ENCODE peak calls at places on chromosomes 1 and 21, in six cellular contexts. One of them, this sample, is unnamed.
A peak's percentile ranks its signal among the peaks of the same experiment; 100 is the strongest.

GRCh38 chr21:45853703-45854342 is 127.7 kb upstream of the COL6A1 start:
- DNase-seq in cardiac muscle cell: no peak
- DNase-seq in astrocyte: no peak
- DNase-seq in lower lobe of right lung: no peak
- DNase-seq in CD8-positive, alpha-beta T cell: no peak
- DNase-seq in testis: no peak
- DNase-seq in this sample: no peak

GRCh38 chr21:44078411-44078981 is 28.7 kb upstream of the PWP2 start:
- DNase-seq in cardiac muscle cell: no peak
- DNase-seq in astrocyte: no peak
- DNase-seq in lower lobe of right lung: no peak
- DNase-seq in testis: no peak
- DNase-seq in CD8-positive, alpha-beta T cell: no peak
- DNase-seq in this sample: no peak

GRCh38 chr1:65881070-65881594 is 88.4 kb downstream of the PDE4B start:
- DNase-seq in lower lobe of right lung: peak; percentile 13
- DNase-seq in astrocyte: peak; percentile 48
- DNase-seq in cardiac muscle cell: no peak
- DNase-seq in CD8-positive, alpha-beta T cell: no peak
- DNase-seq in testis: no peak
- DNase-seq in this sample: no peak

GRCh38 chr1:31627301-31627929 is 9.9 kb downstream of the HCRTR1 start:
- DNase-seq in lower lobe of right lung: peak; percentile 85
- DNase-seq in cardiac muscle cell: no peak
- DNase-seq in testis: peak; percentile 81
- DNase-seq in CD8-positive, alpha-beta T cell: no peak
- DNase-seq in astrocyte: no peak
- DNase-seq in this sample: peak; percentile 67

GRCh38 chr1:44523747-44524146 is 118.7 kb downstream of the RNF220 start:
- DNase-seq in testis: no peak
- DNase-seq in lower lobe of right lung: no peak
- DNase-seq in astrocyte: no peak
- DNase-seq in CD8-positive, alpha-beta T cell: no peak
- DNase-seq in cardiac muscle cell: no peak
- DNase-seq in this sample: no peak

GRCh38 chr1:96372881-96373280 is 348.7 kb upstream of the PTBP2 start:
- DNase-seq in lower lobe of right lung: no peak
- DNase-seq in astrocyte: no peak
- DNase-seq in cardiac muscle cell: no peak
- DNase-seq in testis: no peak
- DNase-seq in CD8-positive, alpha-beta T cell: no peak
- DNase-seq in this sample: no peak

GRCh38 chr1:99305626-99306025 is 41.3 kb downstream of the PLPPR4 start:
- DNase-seq in cardiac muscle cell: no peak
- DNase-seq in astrocyte: peak; percentile 10
- DNase-seq in testis: no peak
- DNase-seq in CD8-positive, alpha-beta T cell: no peak
- DNase-seq in lower lobe of right lung: no peak
- DNase-seq in this sample: no peak

GRCh38 chr1:195908121-195908520 is 700.1 kb downstream of the KCNT2 start:
- DNase-seq in lower lobe of right lung: no peak
- DNase-seq in cardiac muscle cell: no peak
- DNase-seq in testis: no peak
- DNase-seq in astrocyte: peak; percentile 1
- DNase-seq in CD8-positive, alpha-beta T cell: no peak
- DNase-seq in this sample: no peak

GRCh38 chr1:216168481-216169005 is 254.7 kb downstream of the USH2A start:
- DNase-seq in lower lobe of right lung: no peak
- DNase-seq in astrocyte: no peak
- DNase-seq in cardiac muscle cell: no peak
- DNase-seq in CD8-positive, alpha-beta T cell: no peak
- DNase-seq in testis: no peak
- DNase-seq in this sample: no peak

GRCh38 chr1:45348020-45348419 is 7.8 kb upstream of the MUTYH start:
- DNase-seq in cardiac muscle cell: no peak
- DNase-seq in astrocyte: peak; percentile 22
- DNase-seq in lower lobe of right lung: no peak
- DNase-seq in testis: peak; percentile 12
- DNase-seq in CD8-positive, alpha-beta T cell: no peak
- DNase-seq in this sample: no peak

DNA sequence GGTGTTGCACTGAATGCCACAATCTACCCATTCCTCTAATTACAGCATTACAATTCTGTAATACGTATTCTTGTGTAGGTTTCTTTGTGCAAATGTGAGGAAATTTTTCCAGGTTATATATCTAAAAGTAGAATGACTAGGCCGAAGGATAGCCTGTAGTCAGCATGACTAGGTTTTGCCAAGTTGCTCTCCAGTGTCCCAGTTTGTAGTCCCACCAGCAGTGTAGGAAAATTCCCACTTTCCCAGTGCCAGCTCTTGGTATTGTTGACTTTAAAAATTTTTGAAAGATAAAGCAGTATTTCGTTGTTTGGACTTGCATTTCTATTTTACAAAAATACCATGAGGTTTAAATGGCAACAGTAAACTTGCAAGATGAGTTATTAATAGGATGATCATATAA is 3.0 kb downstream of the PARK7 start:
- DNase-seq in CD8-positive, alpha-beta T cell: no peak
- DNase-seq in cardiac muscle cell: no peak
- DNase-seq in testis: no peak
- DNase-seq in astrocyte: no peak
- DNase-seq in lower lobe of right lung: no peak
- DNase-seq in this sample: no peak
- H3K4me1 ChIP-seq in CD8-positive, alpha-beta T cell: peaks cover 57% of the 10 kb centered on the region
- H3K4me1 ChIP-seq in cardiac muscle cell: peaks cover 9% of the 10 kb centered on the region
- H3K4me1 ChIP-seq in testis: peaks cover 14% of the 10 kb centered on the region
- H3K4me1 ChIP-seq in astrocyte: peaks cover 4% of the 10 kb centered on the region
- H3K4me1 ChIP-seq in lower lobe of right lung: peaks cover 36% of the 10 kb centered on the region
- H3K4me1 ChIP-seq in this sample: peaks cover 33% of the 10 kb centered on the region

GRCh38 chr21:39720126-39720778 is 24.7 kb upstream of the IGSF5 start:
- DNase-seq in CD8-positive, alpha-beta T cell: no peak
- DNase-seq in lower lobe of right lung: no peak
- DNase-seq in astrocyte: no peak
- DNase-seq in cardiac muscle cell: peak; percentile 19
- DNase-seq in testis: no peak
- DNase-seq in this sample: no peak
- TF ChIP-seq CTCF in CD8-positive, alpha-beta T cell: no peak
- TF ChIP-seq CTCF in lower lobe of right lung: no peak
- TF ChIP-seq CTCF in astrocyte: peak; percentile 27
- TF ChIP-seq CTCF in cardiac muscle cell: no peak
- TF ChIP-seq CTCF in testis: no peak
- TF ChIP-seq CTCF in this sample: no peak

DNA sequence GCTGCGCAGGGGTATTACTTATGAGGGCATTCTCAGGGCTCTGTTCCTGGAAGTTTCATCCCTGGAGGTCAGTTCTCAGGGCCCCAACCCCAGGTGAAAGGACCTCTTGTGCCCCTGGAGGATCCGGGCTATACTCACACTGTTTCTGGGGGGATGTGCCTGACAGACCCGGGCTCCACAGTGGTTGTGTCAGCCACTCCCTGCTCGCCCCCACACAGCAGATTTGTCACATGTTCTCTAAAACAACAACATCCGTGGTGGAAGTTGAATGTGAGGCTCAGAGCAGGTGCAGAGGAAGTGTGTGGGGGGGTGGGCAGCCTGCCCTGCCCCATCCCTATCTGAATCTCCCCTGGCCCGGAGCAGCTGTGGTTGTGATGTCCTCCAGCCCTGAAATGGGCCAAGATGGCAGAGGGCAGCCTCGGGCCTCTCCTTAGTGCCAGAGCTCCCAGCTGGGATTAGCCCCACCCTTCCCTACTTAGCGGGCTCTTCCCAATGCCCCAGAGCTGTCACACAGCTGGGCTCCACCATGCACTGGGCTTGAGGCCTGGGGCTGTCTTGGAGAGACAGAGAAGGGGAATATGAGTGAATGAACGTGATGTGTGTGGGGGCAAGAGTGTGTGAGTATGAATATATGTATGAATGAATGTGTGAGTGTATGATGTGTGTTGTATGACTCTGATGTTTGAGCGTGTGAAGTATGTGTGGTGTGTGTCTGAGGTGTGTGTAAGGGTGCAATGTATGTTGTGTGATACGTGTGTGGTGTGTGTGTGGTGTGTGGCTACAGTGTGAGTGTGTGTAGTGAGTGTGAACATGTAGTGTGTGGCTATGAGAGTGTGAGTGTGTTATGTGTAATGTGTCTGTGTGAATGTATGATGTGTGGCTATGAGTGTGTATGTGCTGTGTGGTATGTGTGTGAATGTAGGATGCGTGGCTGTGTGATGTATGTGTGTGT is 1.5 kb upstream of the FCMR start:
- DNase-seq in astrocyte: no peak
- DNase-seq in cardiac muscle cell: no peak
- DNase-seq in testis: no peak
- DNase-seq in CD8-positive, alpha-beta T cell: peak; percentile 89
- DNase-seq in lower lobe of right lung: peak; percentile 54
- DNase-seq in this sample: peak; percentile 13
- H3K4me3 ChIP-seq in astrocyte: no peak overlapping the region
- H3K4me3 ChIP-seq in cardiac muscle cell: no peak overlapping the region
- H3K4me3 ChIP-seq in testis: no peak overlapping the region
- H3K4me3 ChIP-seq in CD8-positive, alpha-beta T cell: peak overlapping the region; percentile 99
- H3K4me3 ChIP-seq in lower lobe of right lung: no peak overlapping the region
- H3K4me3 ChIP-seq in this sample: no peak overlapping the region

GRCh38 chr1:234619794-234620247 is 9.8 kb upstream of the IRF2BP2 start:
- DNase-seq in CD8-positive, alpha-beta T cell: no peak
- DNase-seq in lower lobe of right lung: no peak
- DNase-seq in astrocyte: no peak
- DNase-seq in cardiac muscle cell: no peak
- DNase-seq in testis: no peak
- DNase-seq in this sample: no peak
- H3K4me1 ChIP-seq in CD8-positive, alpha-beta T cell: no peaks in the 10 kb centered on the region
- H3K4me1 ChIP-seq in lower lobe of right lung: peaks cover 40% of the 10 kb centered on the region
- H3K4me1 ChIP-seq in astrocyte: peaks cover 56% of the 10 kb centered on the region
- H3K4me1 ChIP-seq in cardiac muscle cell: peaks cover 28% of the 10 kb centered on the region
- H3K4me1 ChIP-seq in testis: peaks cover 8% of the 10 kb centered on the region
- H3K4me1 ChIP-seq in this sample: peaks cover 94% of the 10 kb centered on the region

DNA sequence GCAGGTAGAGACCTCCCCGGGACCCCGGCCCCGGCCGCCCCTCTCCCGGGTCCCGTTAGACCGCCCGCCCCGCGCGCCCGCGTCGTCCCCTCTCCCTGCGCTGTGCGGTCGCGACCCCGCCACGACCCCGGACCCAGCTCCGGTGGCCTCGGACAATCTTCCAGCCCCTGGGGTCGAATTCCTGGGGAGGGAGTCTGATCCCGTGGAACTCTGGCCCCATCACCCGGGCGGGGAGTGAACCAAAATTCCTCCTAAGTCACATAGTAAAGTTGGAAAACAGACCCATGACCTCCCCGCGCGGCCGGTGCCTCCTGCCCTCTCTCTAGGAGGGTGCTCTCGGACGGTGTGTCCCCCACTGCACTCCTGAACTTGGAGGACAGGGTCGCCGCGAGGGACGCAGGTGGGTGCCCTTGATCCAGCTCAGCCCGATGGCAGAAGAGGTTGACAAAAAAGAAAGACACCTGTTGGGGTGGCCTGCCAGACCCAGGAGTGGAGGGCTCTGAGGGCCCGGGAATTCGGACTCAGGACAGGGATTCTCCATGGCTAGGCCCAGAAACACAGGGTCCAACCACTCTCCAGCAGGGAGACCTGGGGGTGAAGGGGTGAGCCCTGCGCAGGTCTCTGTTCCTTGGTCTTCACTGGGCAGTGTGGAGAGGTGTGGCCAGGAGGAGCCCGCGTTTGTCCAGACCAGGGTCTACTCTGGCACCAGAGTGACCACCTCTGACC is 451 bp downstream of the ADAMTSL4 start:
- DNase-seq in cardiac muscle cell: peak; percentile 50
- DNase-seq in CD8-positive, alpha-beta T cell: no peak
- DNase-seq in testis: peak; percentile 48
- DNase-seq in lower lobe of right lung: no peak
- DNase-seq in astrocyte: no peak
- DNase-seq in this sample: no peak
- TF ChIP-seq CTCF in cardiac muscle cell: no peak
- TF ChIP-seq CTCF in CD8-positive, alpha-beta T cell: no peak
- TF ChIP-seq CTCF in testis: no peak
- TF ChIP-seq CTCF in lower lobe of right lung: no peak
- TF ChIP-seq CTCF in astrocyte: no peak
- TF ChIP-seq CTCF in this sample: no peak

GRCh38 chr1:203076031-203076511 is 9.7 kb downstream of the MYOG start:
- DNase-seq in lower lobe of right lung: no peak
- DNase-seq in cardiac muscle cell: no peak
- DNase-seq in testis: no peak
- DNase-seq in astrocyte: no peak
- DNase-seq in CD8-positive, alpha-beta T cell: no peak
- DNase-seq in this sample: no peak

GRCh38 chr1:203078478-203078877 is 7.3 kb downstream of the MYOG start:
- DNase-seq in lower lobe of right lung: no peak
- DNase-seq in testis: no peak
- DNase-seq in astrocyte: no peak
- DNase-seq in cardiac muscle cell: no peak
- DNase-seq in CD8-positive, alpha-beta T cell: no peak
- DNase-seq in this sample: no peak

GRCh38 chr1:203080456-203080855 is 5.4 kb downstream of the MYOG start:
- DNase-seq in CD8-positive, alpha-beta T cell: no peak
- DNase-seq in astrocyte: no peak
- DNase-seq in testis: no peak
- DNase-seq in cardiac muscle cell: no peak
- DNase-seq in lower lobe of right lung: no peak
- DNase-seq in this sample: no peak

GRCh38 chr1:203077367-203077766 is 8.4 kb downstream of the MYOG start:
- DNase-seq in astrocyte: no peak
- DNase-seq in lower lobe of right lung: no peak
- DNase-seq in CD8-positive, alpha-beta T cell: no peak
- DNase-seq in testis: no peak
- DNase-seq in cardiac muscle cell: no peak
- DNase-seq in this sample: no peak

DNA sequence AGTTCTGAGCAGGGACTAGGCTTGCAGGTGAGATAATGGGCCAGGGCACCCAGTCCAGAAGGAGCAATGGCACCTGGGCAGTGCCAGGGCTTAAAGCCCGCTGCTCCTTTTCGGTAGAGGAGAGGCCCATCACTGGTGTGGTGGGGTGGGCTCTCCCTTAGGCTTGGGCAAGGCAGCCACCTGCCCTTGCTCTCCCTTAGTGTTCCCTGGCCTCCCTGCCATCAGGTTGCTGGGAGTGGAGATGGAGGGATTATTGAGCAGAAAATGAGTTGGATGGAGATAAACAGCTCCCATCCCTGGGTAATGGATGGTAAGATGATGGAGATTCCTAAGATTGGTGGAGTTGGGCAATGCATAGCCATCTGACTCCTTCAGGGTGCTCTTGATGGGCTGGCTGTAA is 7.9 kb downstream of the MYOG start:
- DNase-seq in astrocyte: no peak
- DNase-seq in CD8-positive, alpha-beta T cell: no peak
- DNase-seq in testis: no peak
- DNase-seq in cardiac muscle cell: no peak
- DNase-seq in lower lobe of right lung: no peak
- DNase-seq in this sample: no peak
- H3K4me3 ChIP-seq in astrocyte: no peak overlapping the region
- H3K4me3 ChIP-seq in CD8-positive, alpha-beta T cell: no peak overlapping the region
- H3K4me3 ChIP-seq in testis: no peak overlapping the region
- H3K4me3 ChIP-seq in cardiac muscle cell: no peak overlapping the region
- H3K4me3 ChIP-seq in lower lobe of right lung: no peak overlapping the region
- H3K4me3 ChIP-seq in this sample: no peak overlapping the region

This sample was measured in body of pancreas.